ENCODE peak calls at places on chromosomes 16 and 17, in nine cellular contexts. X, I, K, N, Z, C, L, S and B are unnamed samples.

GRCh38 chr16:29811896-29812665 is at the start of gene PRRT2:
- DNase-seq in S (peak), L (peak), N (no peak), Z (peak), I (peak), K (no peak), X (peak), C (peak), B (no peak)

GRCh38 chr16:58029410-58029809 is 3.9 kb downstream of the MMP15 start:
- DNase-seq in C (no peak), I (no peak), K (no peak), Z (no peak), N (no peak), L (no peak), S (no peak), X (no peak), B (no peak)

GRCh38 chr17:80180192-80180591 is 10.4 kb downstream of the CARD14 start:
- DNase-seq in Z (no peak), L (no peak), K (no peak), S (no peak), C (no peak), N (no peak), X (no peak), I (no peak), B (no peak)

GRCh38 chr16:49703494-49703893 is 152.4 kb downstream of the ZNF423 start:
- DNase-seq in C (no peak), X (no peak), S (no peak), K (no peak), N (no peak), I (no peak), L (no peak), Z (no peak), B (no peak)

GRCh38 chr16:11233727-11234376 is 22.2 kb downstream of the SOCS1 start:
- DNase-seq in Z (no peak), S (no peak), I (peak), K (no peak), L (no peak), N (no peak), X (no peak), C (no peak), B (no peak)

GRCh38 chr17:57956311-57957119 is 1.3 kb upstream of the CUEDC1 start:
- DNase-seq in N (no peak), K (no peak), I (no peak), L (no peak), Z (no peak), X (no peak), C (peak), S (peak), B (no peak)

GRCh38 chr17:46199379-46199778 is 6.2 kb upstream of the KANSL1 start:
- DNase-seq in I (no peak), S (no peak), N (no peak), C (no peak), K (no peak), X (no peak), Z (peak), L (peak), B (no peak)

GRCh38 chr16:62664566-62664965 is 628.3 kb upstream of the CDH8 start:
- DNase-seq in S (no peak), L (no peak), X (no peak), K (no peak), I (no peak), C (no peak), Z (no peak), N (no peak), B (no peak)

GRCh38 chr16:440627-441026 is 15.2 kb downstream of the RAB11FIP3 start:
- DNase-seq in N (no peak), L (no peak), C (no peak), S (no peak), I (no peak), X (no peak), K (no peak), Z (no peak), B (no peak)

GRCh38 chr16:65809627-65810026 is 556.9 kb upstream of the CDH5 start:
- DNase-seq in S (no peak), K (no peak), L (peak), X (no peak), Z (no peak), I (no peak), C (no peak), N (no peak), B (no peak)